ENCODE peak calls at places on chromosomes 11 and 22, in four cellular contexts. X is HEK293T; G is AG10803; B is activated CD4-positive, alpha-beta T cell treated with anti-CD3 and anti-CD28 coated beads for 24 hours. V is an unnamed sample.

GRCh38 chr11:13923716-13924650 is 38.5 kb upstream of the SPON1 start:
- DNase-seq in X (no peak), B (no peak), G (no peak), V (no peak)

GRCh38 chr11:65121447-65121864 is 478 bp downstream of the FAU start:
- DNase-seq in X (no peak), B (no peak), G (no peak), V (peak; percentile 61)

GRCh38 chr11:606245-606644 is 9.5 kb downstream of the IRF7 start:
- DNase-seq in G (peak; percentile 10), X (no peak), B (no peak), V (peak; percentile 68)

GRCh38 chr11:119509277-119509841 is 86.4 kb upstream of the THY1 start:
- DNase-seq in B (no peak), X (no peak), G (peak; percentile 52), V (peak; percentile 75)

GRCh38 chr11:73293356-73293936 is 14.6 kb upstream of the ARHGEF17 start:
- DNase-seq in G (no peak), B (no peak), X (no peak), V (no peak)

GRCh38 chr22:44396021-44396726 is 83.4 kb upstream of the SHISAL1 start:
- DNase-seq in B (no peak), X (no peak), G (no peak), V (no peak)

GRCh38 chr22:47618611-47619010 is 856.2 kb downstream of the TBC1D22A start:
- DNase-seq in B (no peak), G (no peak), X (no peak), V (no peak)

GRCh38 chr11:35418847-35419712 is at the start of gene SLC1A2:
- DNase-seq in X (peak; percentile 42), G (peak; percentile 36), B (no peak), V (peak; percentile 71)

GRCh38 chr11:113189909-113190667 is 124.3 kb upstream of the TTC12 start:
- DNase-seq in X (no peak), G (peak; percentile 98), B (no peak), V (peak; percentile 92)

GRCh38 chr11:115391598-115391997 is 112.6 kb downstream of the CADM1 start:
- DNase-seq in X (peak; percentile 22), G (no peak), B (no peak), V (no peak)

GRCh38 chr11:33620423-33621120 is 80.1 kb downstream of the C11orf91 start:
- DNase-seq in B (no peak), X (no peak), G (peak; percentile 49), V (peak; percentile 71)

GRCh38 chr11:117230286-117230961 is 1.4 kb downstream of the PCSK7 start:
- DNase-seq in B (peak; percentile 26), X (no peak), G (no peak), V (peak; percentile 67)

GRCh38 chr22:47710135-47710534 is 947.7 kb downstream of the TBC1D22A start:
- DNase-seq in B (no peak), G (no peak), X (no peak), V (no peak)

GRCh38 chr11:1906623-1907423 is 12.7 kb upstream of the TNNT3 start:
- DNase-seq in G (no peak), X (no peak), B (no peak), V (no peak)

GRCh38 chr11:65576867-65577755 is 1.3 kb downstream of the EHBP1L1 start:
- DNase-seq in G (peak; percentile 65), B (no peak), X (no peak), V (peak; percentile 93)

GRCh38 chr11:102637731-102638130 is 12.6 kb upstream of the MMP20 start:
- DNase-seq in B (no peak), G (no peak), X (no peak), V (no peak)

GRCh38 chr22:39150848-39151215 is 1.6 kb downstream of the CBX7 start:
- DNase-seq in X (no peak), G (no peak), B (no peak), V (peak; percentile 26)

GRCh38 chr22:48711669-48712068 is 1116.0 kb downstream of the BRD1 start:
- DNase-seq in B (no peak), X (no peak), G (no peak), V (no peak)

GRCh38 chr22:26541167-26541819 is 29.0 kb upstream of the TFIP11 start:
- DNase-seq in X (no peak), B (no peak), G (no peak), V (no peak)

GRCh38 chr11:116473790-116474346 is 298.9 kb downstream of the BUD13 start:
- DNase-seq in B (no peak), X (no peak), G (no peak), V (no peak)

GRCh38 chr11:25938952-25939351 is 393.0 kb upstream of the ANO3 start:
- DNase-seq in G (no peak), B (no peak), X (no peak), V (no peak)

GRCh38 chr11:10654211-10655150 is 39.1 kb downstream of the IRAG1 start:
- DNase-seq in X (peak; percentile 60), G (peak; percentile 66), B (peak; percentile 17), V (peak; percentile 74)

GRCh38 chr22:38088723-38089473 is 4.9 kb upstream of the SLC16A8 start:
- DNase-seq in G (peak; percentile 27), X (no peak), B (no peak), V (peak; percentile 70)

GRCh38 chr22:45543243-45543642 is 40.6 kb downstream of the FBLN1 start:
- DNase-seq in B (no peak), G (no peak), X (no peak), V (no peak)

GRCh38 chr11:45102810-45103621 is 43.4 kb upstream of the PRDM11 start:
- DNase-seq in B (peak; percentile 42), G (peak; percentile 84), X (peak; percentile 73), V (peak; percentile 89)

GRCh38 chr11:125289419-125290088 is 125.0 kb downstream of the PKNOX2 start:
- DNase-seq in B (no peak), X (no peak), G (no peak), V (no peak)

GRCh38 chr11:95461858-95462257 is 230.9 kb upstream of the SESN3 start:
- DNase-seq in X (no peak), B (no peak), G (no peak), V (no peak)

GRCh38 chr11:128284634-128285033 is 302.7 kb downstream of the ETS1 start:
- DNase-seq in X (no peak), B (no peak), G (no peak), V (no peak)

GRCh38 chr11:33514079-33514690 is 186.4 kb downstream of the C11orf91 start:
- DNase-seq in X (no peak), B (no peak), G (no peak), V (peak; percentile 22)

GRCh38 chr22:43481528-43482309 is 69.9 kb downstream of the MPPED1 start:
- DNase-seq in B (no peak), G (no peak), X (no peak), V (no peak)

GRCh38 chr22:25582946-25583345 is 18.5 kb downstream of the GRK3 start:
- DNase-seq in G (peak; percentile 53), B (no peak), X (no peak), V (peak; percentile 39)

GRCh38 chr11:122981388-122982264 is at the start of gene BSX:
- DNase-seq in G (peak; percentile 25), X (peak; percentile 81), B (peak; percentile 52), V (peak; percentile 58)

GRCh38 chr11:112597290-112597689 is 336.6 kb upstream of the PLET1 start:
- DNase-seq in B (no peak), X (no peak), G (no peak), V (no peak)

GRCh38 chr11:92388380-92388779 is 163.8 kb downstream of the FAT3 start:
- DNase-seq in G (no peak), X (no peak), B (no peak), V (peak; percentile 20)

GRCh38 chr22:27633296-27633871 is 168.2 kb downstream of the MN1 start:
- DNase-seq in G (no peak), X (no peak), B (no peak), V (no peak)

GRCh38 chr11:61783717-61784505 is 8.5 kb downstream of the TMEM258 start:
- DNase-seq in G (peak; percentile 31), B (no peak), X (no peak), V (peak; percentile 34)

GRCh38 chr11:4665424-4665823 is 21.6 kb downstream of the OR51E1 start:
- DNase-seq in X (no peak), B (no peak), G (no peak), V (no peak)